ENCODE peak calls at places on chromosomes 16 and 17, in eight cellular contexts. X is transverse colon; V is neural crest cell; Z is IMR-90; J is activated T-cell treated with anti-CD3 and anti-CD28 coated beads, Interleukin-2, amount 50 U/mL, for 1 hour; F is tibial nerve; U is thoracic aorta; N is Caki2. M is an unnamed sample.

GRCh38 chr16:48535369-48535787 is 74.6 kb downstream of the N4BP1 start:
- DNase-seq in X (no peak), V (no peak), Z (no peak), J (no peak), F (no peak), U (no peak), N (no peak), M (no peak)

GRCh38 chr16:56800355-56800754 is 64.7 kb upstream of the SLC12A3 start:
- DNase-seq in X (no peak), V (no peak), Z (no peak), J (no peak), F (no peak), U (no peak), N (peak; percentile 52), M (no peak)

GRCh38 chr16:72639494-72639893 is 408.4 kb downstream of the ZFHX3 start:
- DNase-seq in X (no peak), V (no peak), Z (no peak), J (no peak), F (no peak), U (no peak), N (peak; percentile 4), M (no peak)

GRCh38 chr16:69917311-69917710 is 33.8 kb upstream of the CLEC18A start:
- DNase-seq in X (no peak), V (no peak), Z (no peak), J (no peak), F (no peak), U (no peak), N (no peak), M (no peak)

GRCh38 chr16:50244504-50245416 is 21.6 kb upstream of the ADCY7 start:
- DNase-seq in X (no peak), V (no peak), Z (no peak), J (no peak), F (no peak), U (no peak), N (no peak), M (peak; percentile 50)

GRCh38 chr17:57091186-57091618 is 6.2 kb downstream of the AKAP1 start:
- DNase-seq in X (no peak), V (no peak), Z (no peak), J (no peak), F (no peak), U (no peak), N (no peak), M (no peak)

GRCh38 chr16:65770752-65771151 is 595.7 kb upstream of the CDH5 start:
- DNase-seq in X (no peak), V (no peak), Z (no peak), J (no peak), F (no peak), U (no peak), N (no peak), M (no peak)

GRCh38 chr16:75087040-75087979 is 29.3 kb downstream of the LDHD start:
- DNase-seq in X (peak; percentile 63), V (no peak), Z (peak; percentile 93), J (no peak), F (no peak), U (no peak), N (no peak), M (no peak)

GRCh38 chr17:69428252-69428980 is 13.9 kb downstream of the MAP2K6 start:
- DNase-seq in X (no peak), V (no peak), Z (no peak), J (no peak), F (no peak), U (no peak), N (no peak), M (no peak)

GRCh38 chr17:21007646-21008045 is 35.2 kb downstream of the USP22 start:
- DNase-seq in X (no peak), V (no peak), Z (no peak), J (no peak), F (no peak), U (no peak), N (no peak), M (no peak)

GRCh38 chr17:17070931-17071330 is 28.7 kb downstream of the MPRIP start:
- DNase-seq in X (peak; percentile 50), V (no peak), Z (no peak), J (no peak), F (no peak), U (no peak), N (no peak), M (no peak)

GRCh38 chr16:83624436-83625120 is 183.2 kb upstream of the HSBP1 start:
- DNase-seq in X (no peak), V (no peak), Z (no peak), J (no peak), F (no peak), U (no peak), N (no peak), M (peak; percentile 31)